ENCODE peak calls at places on chromosomes 13 and 19, in four cellular contexts. I is fibroblast of the conjunctiva; O is H9; C is stimulated activated CD8-positive, alpha-beta memory T cell treated with anti-CD3 and anti-CD28 coated beads, Interleukin-15, amount 100 ng/mL, for 24 hours. S is an unnamed sample.

GRCh38 chr13:97237388-97237787 is 15.3 kb downstream of the MBNL2 start:
- DNase-seq in I (no peak), C (no peak), O (no peak), S (no peak)

GRCh38 chr13:113783482-113783881 is 24.5 kb downstream of the TMEM255B start:
- DNase-seq in O (no peak), C (no peak), I (no peak), S (no peak)

GRCh38 chr19:13770013-13770635 is 4.1 kb upstream of the C19orf53 start:
- DNase-seq in I (no peak), O (no peak), C (no peak), S (no peak)

GRCh38 chr13:44306401-44307192 is 67.0 kb upstream of the SERP2 start:
- DNase-seq in C (no peak), I (peak), O (peak), S (no peak)

GRCh38 chr13:29958476-29958875 is 108.1 kb upstream of the UBL3 start:
- DNase-seq in C (no peak), O (no peak), I (no peak), S (no peak)

GRCh38 chr13:26482451-26483197 is 74.9 kb upstream of the WASF3 start:
- DNase-seq in C (no peak), I (peak), O (peak), S (peak)

GRCh38 chr19:41847351-41848105 is 2.7 kb downstream of the DMRTC2 start:
- DNase-seq in O (no peak), I (no peak), C (no peak), S (no peak)

GRCh38 chr13:96700657-96701056 is 293.6 kb downstream of the OXGR1 start:
- DNase-seq in C (no peak), O (no peak), I (no peak), S (no peak)

GRCh38 chr13:61255035-61255796 is 160.4 kb downstream of the PCDH20 start:
- DNase-seq in I (no peak), O (no peak), C (no peak), S (no peak)

GRCh38 chr19:51651216-51651846 is 4.7 kb upstream of the SIGLEC14 start:
- DNase-seq in O (no peak), C (no peak), I (no peak), S (no peak)

GRCh38 chr19:55605207-55605636 is 225 bp upstream of the ZNF865 start:
- DNase-seq in O (peak), I (peak), C (peak), S (peak)

GRCh38 chr13:67776171-67776570 is 546.0 kb upstream of the PCDH9 start:
- DNase-seq in C (no peak), I (no peak), O (no peak), S (no peak)

GRCh38 chr19:12696366-12697335 is at the start of gene FBXW9:
- DNase-seq in I (peak), O (peak), C (peak), S (peak)

GRCh38 chr19:57406516-57407123 is 4.3 kb upstream of the ZNF17 start:
- DNase-seq in I (no peak), O (peak), C (peak), S (peak)

GRCh38 chr19:3670258-3670795 is 29.9 kb downstream of the PIP5K1C start:
- DNase-seq in O (no peak), C (no peak), I (peak), S (no peak)

GRCh38 chr13:112714772-112715569 is 25.1 kb downstream of the ATP11A start:
- DNase-seq in C (no peak), I (no peak), O (no peak), S (no peak)

GRCh38 chr13:49063526-49063925 is 87.8 kb downstream of the FNDC3A start:
- DNase-seq in O (no peak), C (no peak), I (no peak), S (no peak)

GRCh38 chr19:42081584-42082258 is 5.8 kb downstream of the ZNF574 start:
- DNase-seq in O (no peak), I (peak), C (no peak), S (no peak)

GRCh38 chr13:43145556-43145955 is 122.2 kb downstream of the DNAJC15 start:
- DNase-seq in I (no peak), O (no peak), C (no peak), S (no peak)

GRCh38 chr19:54462072-54462712 is 1.4 kb downstream of the LENG9 start:
- DNase-seq in I (no peak), O (peak), C (no peak), S (no peak)

S was measured in anterior cingulate cortex.